ENCODE peak calls at places on chromosome 18, in seven cellular contexts. W, K, L, Y, G, B and P are unnamed samples.

GRCh38 chr18:44181951-44182350 is 498.7 kb upstream of the SETBP1 start:
- DNase-seq in W (no peak), K (no peak), L (no peak), Y (peak; percentile 25), G (no peak), B (no peak), P (no peak)

GRCh38 chr18:41767960-41768359 is 187.1 kb upstream of the PIK3C3 start:
- DNase-seq in W (peak; percentile 77), K (peak; percentile 3), L (peak; percentile 7), Y (peak; percentile 59), G (no peak), B (no peak), P (no peak)

GRCh38 chr18:3264362-3264761 is 2.4 kb downstream of the MYL12B start:
- DNase-seq in W (no peak), K (no peak), L (no peak), Y (no peak), G (no peak), B (no peak), P (no peak)

GRCh38 chr18:8844721-8845148 is 139.4 kb downstream of the MTCL1 start:
- DNase-seq in W (no peak), K (peak; percentile 11), L (no peak), Y (no peak), G (no peak), B (no peak), P (no peak)

GRCh38 chr18:49878567-49878966 is 65.2 kb upstream of the ACAA2 start:
- DNase-seq in W (peak; percentile 61), K (no peak), L (no peak), Y (no peak), G (no peak), B (no peak), P (no peak)

GRCh38 chr18:35029770-35030169 is 11.4 kb upstream of the MAPRE2 start:
- DNase-seq in W (no peak), K (no peak), L (peak; percentile 2), Y (no peak), G (no peak), B (no peak), P (no peak)

GRCh38 chr18:46728219-46728930 is 28.5 kb downstream of the ST8SIA5 start:
- DNase-seq in W (no peak), K (no peak), L (no peak), Y (no peak), G (no peak), B (no peak), P (no peak)

GRCh38 chr18:36294031-36294430 is 3.5 kb upstream of the FHOD3 start:
- DNase-seq in W (no peak), K (no peak), L (no peak), Y (no peak), G (no peak), B (no peak), P (no peak)

GRCh38 chr18:69838003-69838402 is 109.7 kb downstream of the CD226 start:
- DNase-seq in W (no peak), K (no peak), L (no peak), Y (no peak), G (no peak), B (no peak), P (no peak)

GRCh38 chr18:47150029-47150823 is at the start of gene HDHD2:
- DNase-seq in W (peak; percentile 64), K (peak; percentile 61), L (peak; percentile 85), Y (peak; percentile 76), G (peak; percentile 58), B (peak; percentile 81), P (peak; percentile 87)

GRCh38 chr18:10194592-10194991 is 259.8 kb upstream of the APCDD1 start:
- DNase-seq in W (no peak), K (no peak), L (no peak), Y (no peak), G (no peak), B (no peak), P (no peak)

GRCh38 chr18:54267688-54268087 is 1.6 kb upstream of the POLI start:
- DNase-seq in W (no peak), K (no peak), L (no peak), Y (no peak), G (no peak), B (no peak), P (no peak)

GRCh38 chr18:72866901-72867701 is 686 bp downstream of the NETO1 start:
- DNase-seq in W (no peak), K (no peak), L (peak; percentile 86), Y (no peak), G (no peak), B (peak; percentile 21), P (no peak)

GRCh38 chr18:49041677-49042570 is 91.2 kb upstream of the SMAD7 start:
- DNase-seq in W (peak; percentile 50), K (no peak), L (peak; percentile 56), Y (peak; percentile 54), G (no peak), B (no peak), P (peak; percentile 68)

GRCh38 chr18:44758821-44759624 is 78.3 kb downstream of the SETBP1 start:
- DNase-seq in W (no peak), K (no peak), L (no peak), Y (no peak), G (no peak), B (no peak), P (no peak)

GRCh38 chr18:46497129-46497528 is 159.9 kb downstream of the LOXHD1 start:
- DNase-seq in W (peak; percentile 16), K (no peak), L (peak; percentile 68), Y (peak; percentile 60), G (no peak), B (peak; percentile 76), P (peak; percentile 32)

GRCh38 chr18:58158008-58158407 is 114.0 kb downstream of the NEDD4L start:
- DNase-seq in W (peak; percentile 18), K (no peak), L (no peak), Y (no peak), G (no peak), B (no peak), P (no peak)